ENCODE peak calls at places on chromosomes 5 and 9, in ten cellular contexts. T is tibial artery; N is OCI-LY7; J is CD4-positive, alpha-beta memory T cell; E is PC-9; L is GM23338; Q is neural progenitor cell; O is body of pancreas; F is psoas muscle; M is lower lobe of right lung. K is an unnamed sample.
A peak's percentile ranks its signal among the peaks of the same experiment; 100 is the strongest.

GRCh38 chr5:53343187-53343586 is 137.2 kb upstream of the FST start:
- DNase-seq in Q (no peak), L (no peak), T (no peak), M (no peak), J (no peak), N (no peak), F (no peak), E (no peak), O (no peak), K (no peak)

GRCh38 chr5:168947212-168947868 is 353.6 kb downstream of the SLIT3 start:
- DNase-seq in E (no peak), L (peak; percentile 86), N (peak; percentile 38), T (no peak), M (no peak), F (no peak), O (peak; percentile 38), J (no peak), Q (peak; percentile 83), K (peak; percentile 60)

GRCh38 chr9:133058550-133059320 is 3.0 kb upstream of the CEL start:
- DNase-seq in F (no peak), T (no peak), L (no peak), Q (no peak), O (no peak), E (no peak), M (no peak), N (peak; percentile 50), J (no peak), K (no peak)

GRCh38 chr5:177959315-177959714 is 36.7 kb downstream of the PROP1 start:
- DNase-seq in Q (no peak), E (no peak), M (no peak), N (no peak), T (no peak), O (no peak), F (no peak), J (no peak), L (peak; percentile 52), K (no peak)

GRCh38 chr9:7536310-7536939 is 263.2 kb downstream of the DMAC1 start:
- DNase-seq in N (peak; percentile 36), M (peak; percentile 46), T (no peak), E (no peak), J (peak; percentile 7), Q (peak; percentile 74), O (peak; percentile 53), F (no peak), L (peak; percentile 87), K (peak; percentile 21)

GRCh38 chr5:54229041-54229780 is 81.2 kb downstream of the ARL15 start:
- DNase-seq in M (peak; percentile 73), J (peak; percentile 58), E (peak; percentile 37), N (peak; percentile 69), L (peak; percentile 81), Q (peak; percentile 75), O (peak; percentile 76), F (peak; percentile 79), T (peak; percentile 78), K (peak; percentile 51)

GRCh38 chr5:151196556-151197290 is 27.2 kb downstream of the CCDC69 start:
- DNase-seq in F (no peak), J (no peak), Q (no peak), L (no peak), O (no peak), M (no peak), N (peak; percentile 96), E (no peak), T (no peak), K (no peak)

GRCh38 chr5:76489877-76490688 is 87.0 kb downstream of the IQGAP2 start:
- DNase-seq in N (no peak), Q (peak; percentile 35), E (no peak), J (no peak), O (no peak), F (no peak), M (no peak), L (peak; percentile 84), T (no peak), K (no peak)

GRCh38 chr5:179973391-179973790 is 65.7 kb upstream of the TBC1D9B start:
- DNase-seq in N (no peak), L (no peak), E (no peak), T (no peak), J (no peak), M (no peak), O (no peak), F (no peak), Q (no peak), K (no peak)

GRCh38 chr5:179974946-179975712 is 67.4 kb upstream of the TBC1D9B start:
- DNase-seq in E (no peak), L (peak; percentile 88), O (peak; percentile 31), T (no peak), Q (peak; percentile 79), J (peak; percentile 15), F (no peak), M (peak; percentile 55), N (peak; percentile 86), K (peak; percentile 46)

GRCh38 chr5:179978792-179979191 is 71.1 kb upstream of the TBC1D9B start:
- DNase-seq in E (no peak), T (no peak), Q (no peak), O (no peak), J (no peak), L (no peak), M (no peak), F (no peak), N (no peak), K (no peak)

GRCh38 chr5:179974281-179974945 is 66.7 kb upstream of the TBC1D9B start:
- DNase-seq in Q (no peak), T (no peak), O (peak; percentile 31), F (no peak), E (no peak), J (no peak), M (no peak), L (no peak), N (no peak), K (no peak)

GRCh38 chr5:179975713-179976030 is 68.0 kb upstream of the TBC1D9B start:
- DNase-seq in L (no peak), O (no peak), F (no peak), E (no peak), M (no peak), T (no peak), J (no peak), N (no peak), Q (no peak), K (no peak)
- H3K27ac ChIP-seq in L (no peak overlapping the region), O (no peak overlapping the region), F (no peak overlapping the region), E (no peak overlapping the region), M (no peak overlapping the region), T (no peak overlapping the region), J (no peak overlapping the region), N (no peak overlapping the region), Q (no peak overlapping the region), K (no peak overlapping the region)

GRCh38 chr5:39137391-39138181 is 63.4 kb upstream of the RICTOR start:
- DNase-seq in J (no peak), F (no peak), L (peak; percentile 72), E (no peak), Q (peak; percentile 26), N (no peak), O (no peak), T (no peak), M (no peak), K (peak; percentile 74)

GRCh38 chr5:39138892-39139291 is 64.7 kb upstream of the RICTOR start:
- DNase-seq in Q (no peak), L (no peak), M (no peak), N (no peak), T (no peak), O (no peak), E (peak; percentile 98), F (no peak), J (no peak), K (peak; percentile 51)

GRCh38 chr5:39132792-39133191 is 58.6 kb upstream of the RICTOR start:
- DNase-seq in Q (no peak), E (no peak), N (no peak), O (no peak), M (no peak), F (no peak), J (no peak), L (no peak), T (no peak), K (peak; percentile 25)

GRCh38 chr5:39140558-39141168 is 66.5 kb upstream of the RICTOR start:
- DNase-seq in M (no peak), E (no peak), O (no peak), T (no peak), J (no peak), F (no peak), N (no peak), Q (no peak), L (no peak), K (no peak)

DNA sequence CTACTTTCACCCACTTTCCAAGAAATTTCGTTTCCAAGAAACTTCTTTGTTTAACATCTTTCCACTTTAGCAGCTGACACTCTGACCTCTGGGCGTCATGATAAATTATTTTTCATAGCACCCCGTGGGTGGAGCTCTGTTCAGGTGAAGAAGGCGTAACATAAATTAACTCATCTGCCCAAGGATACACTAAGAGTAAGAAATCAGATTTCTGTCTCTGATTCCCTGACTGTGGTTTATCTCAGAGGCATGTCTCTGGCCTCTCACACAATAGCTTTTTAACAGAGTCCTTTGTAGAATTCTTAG is 63.9 kb upstream of the RICTOR start:
- DNase-seq in Q (no peak), L (no peak), E (peak; percentile 51), F (no peak), M (no peak), T (no peak), O (no peak), J (no peak), N (no peak), K (no peak)
- H3K27ac ChIP-seq in Q (no peak overlapping the region), L (no peak overlapping the region), E (peak overlapping the region; percentile 89), F (no peak overlapping the region), M (no peak overlapping the region), T (no peak overlapping the region), O (no peak overlapping the region), J (no peak overlapping the region), N (no peak overlapping the region), K (peak overlapping the region; percentile 71)

DNA sequence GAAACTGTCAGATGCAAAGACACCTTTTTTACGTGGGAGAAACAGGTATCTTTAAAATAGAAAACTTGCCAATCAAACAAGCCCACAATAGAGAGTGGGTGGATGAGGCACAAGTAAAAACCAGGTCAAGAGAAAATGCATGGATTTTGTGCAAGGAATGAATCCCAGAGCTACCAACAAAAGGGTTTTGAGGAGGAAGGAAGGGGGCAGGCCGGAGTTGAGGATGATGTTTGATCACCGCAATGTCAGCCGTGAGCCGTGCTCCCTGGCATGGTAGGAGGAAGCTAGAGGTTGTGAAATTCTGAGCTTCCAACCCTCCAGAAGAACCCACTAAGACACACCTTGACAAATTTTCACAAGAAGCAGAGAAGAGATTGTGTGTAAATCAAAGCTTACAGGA is 53.2 kb downstream of the HRH2 start:
- DNase-seq in O (no peak), M (no peak), F (no peak), Q (no peak), N (no peak), L (no peak), J (no peak), E (no peak), T (peak; percentile 7), K (no peak)
- H3K27ac ChIP-seq in O (no peak overlapping the region), M (no peak overlapping the region), F (no peak overlapping the region), Q (no peak overlapping the region), N (no peak overlapping the region), L (no peak overlapping the region), J (no peak overlapping the region), E (no peak overlapping the region), T (no peak overlapping the region), K (no peak overlapping the region)

DNA sequence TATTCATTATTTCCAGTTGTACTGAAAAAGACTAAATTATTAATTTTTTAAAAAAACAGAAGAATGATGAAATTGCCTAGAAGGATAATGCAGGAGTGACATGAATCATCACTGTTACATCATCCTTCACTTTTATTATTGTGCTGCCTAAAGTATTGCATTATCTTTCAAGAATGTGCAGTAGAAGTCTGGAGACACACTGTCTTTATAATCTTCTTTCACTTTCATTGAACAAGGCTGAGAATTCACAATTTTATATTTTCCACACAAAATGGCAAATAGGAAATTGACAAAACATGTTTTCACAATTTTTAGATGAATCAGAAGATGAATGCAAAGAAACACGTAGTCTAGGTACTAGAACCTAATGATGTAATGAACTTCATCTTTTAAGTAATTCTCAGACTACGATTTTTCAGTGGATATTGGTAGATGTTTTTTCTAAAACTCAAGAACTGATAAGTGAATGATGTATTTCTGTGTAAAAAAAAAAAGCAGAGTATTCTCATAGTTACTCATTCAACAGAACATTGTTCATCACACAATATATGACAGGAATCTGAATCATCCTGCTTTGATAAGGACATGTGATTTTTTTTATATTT is 131.5 kb upstream of the GRHPR start:
- DNase-seq in N (peak; percentile 48), F (no peak), J (no peak), L (no peak), O (no peak), E (peak; percentile 57), T (no peak), M (no peak), Q (no peak), K (no peak)
- H3K27ac ChIP-seq in N (peak overlapping the region; percentile 99), F (no peak overlapping the region), J (no peak overlapping the region), L (no peak overlapping the region), O (no peak overlapping the region), E (peak overlapping the region; percentile 69), T (no peak overlapping the region), M (no peak overlapping the region), Q (no peak overlapping the region), K (peak overlapping the region; percentile 77)

K was measured in A549.